ENCODE peak calls at places on chromosomes 12 and 14, in four cellular contexts. H is endothelial cell, D is GM12864, U is GM23338. N is an unnamed sample.

GRCh38 chr12:6542209-6543009 is 8.1 kb downstream of the GAPDH start:
- DNase-seq in H (no peak), U (no peak), D (no peak), N (no peak)

GRCh38 chr12:32535260-32535999 is 136.1 kb downstream of the FGD4 start:
- DNase-seq in U (peak; percentile 57), H (peak; percentile 9), D (no peak), N (no peak)

GRCh38 chr14:68379510-68380303 is 413.2 kb downstream of the ZFP36L1 start:
- DNase-seq in U (no peak), D (no peak), H (no peak), N (peak; percentile 55)

GRCh38 chr12:93091851-93092558 is 162.9 kb upstream of the EEA1 start:
- DNase-seq in H (no peak), D (no peak), U (no peak), N (no peak)

GRCh38 chr12:121949643-121950397 is 31.4 kb downstream of the CFAP251 start:
- DNase-seq in U (no peak), H (no peak), D (no peak), N (no peak)

GRCh38 chr14:26528415-26529182 is 69.2 kb downstream of the NOVA1 start:
- DNase-seq in H (no peak), D (no peak), U (no peak), N (no peak)

GRCh38 chr14:55532645-55533309 is 47.2 kb upstream of the KTN1 start:
- DNase-seq in D (no peak), U (peak; percentile 47), H (peak; percentile 34), N (no peak)

GRCh38 chr12:91931110-91931509 is 214.5 kb downstream of the BTG1 start:
- DNase-seq in U (no peak), D (no peak), H (no peak), N (no peak)

GRCh38 chr12:38890102-38890501 is 15.3 kb downstream of the CPNE8 start:
- DNase-seq in D (no peak), U (no peak), H (no peak), N (no peak)

GRCh38 chr14:85578925-85579324 is 49.0 kb downstream of the FLRT2 start:
- DNase-seq in U (no peak), H (no peak), D (no peak), N (no peak)

GRCh38 chr12:76872415-76872814 is 6.4 kb downstream of the CSRP2 start:
- DNase-seq in H (no peak), U (peak; percentile 89), D (no peak), N (no peak)

GRCh38 chr12:111129149-111129548 is 208.8 kb upstream of the MYL2 start:
- DNase-seq in D (no peak), H (no peak), U (no peak), N (no peak)

GRCh38 chr12:102314821-102315220 is 117.2 kb upstream of the PMCH start:
- DNase-seq in D (no peak), U (no peak), H (no peak), N (no peak)

GRCh38 chr12:32136404-32136803 is 29.8 kb downstream of the BICD1 start:
- DNase-seq in U (no peak), D (no peak), H (no peak), N (no peak)

DNA sequence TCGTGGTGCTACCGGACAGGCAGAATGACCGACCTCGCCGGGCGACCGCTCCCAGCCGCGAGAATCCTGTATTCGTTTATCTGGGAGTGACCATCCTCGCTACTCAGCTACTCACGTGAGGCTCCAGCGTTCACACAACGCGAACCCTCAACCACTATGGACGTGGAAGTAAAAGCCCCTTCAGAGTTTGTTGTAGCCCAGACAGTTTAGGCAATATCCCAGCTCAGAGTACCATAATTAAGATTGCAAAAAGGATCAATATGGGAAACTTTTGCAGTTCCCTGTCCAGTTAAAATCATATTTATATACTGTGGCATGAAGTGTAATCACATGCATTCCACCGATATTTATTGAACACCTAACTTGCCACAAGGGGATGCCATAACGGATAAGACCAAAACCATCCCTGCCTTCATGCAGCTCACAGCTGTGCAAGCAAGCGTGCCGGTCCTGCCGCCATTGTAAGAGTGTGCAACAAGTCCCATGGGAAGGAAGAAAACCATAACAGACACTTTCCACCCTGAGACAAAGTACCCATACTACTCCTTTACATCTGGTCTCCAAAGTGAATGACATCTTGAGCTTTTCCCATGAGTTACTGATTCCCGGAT is 938 bp upstream of the MAX start:
- DNase-seq in H (no peak), U (peak; percentile 42), D (no peak), N (peak; percentile 33)
- TF ChIP-seq CTCF in H (no peak), U (peak; percentile 37), D (peak; percentile 31), N (no peak)

DNA sequence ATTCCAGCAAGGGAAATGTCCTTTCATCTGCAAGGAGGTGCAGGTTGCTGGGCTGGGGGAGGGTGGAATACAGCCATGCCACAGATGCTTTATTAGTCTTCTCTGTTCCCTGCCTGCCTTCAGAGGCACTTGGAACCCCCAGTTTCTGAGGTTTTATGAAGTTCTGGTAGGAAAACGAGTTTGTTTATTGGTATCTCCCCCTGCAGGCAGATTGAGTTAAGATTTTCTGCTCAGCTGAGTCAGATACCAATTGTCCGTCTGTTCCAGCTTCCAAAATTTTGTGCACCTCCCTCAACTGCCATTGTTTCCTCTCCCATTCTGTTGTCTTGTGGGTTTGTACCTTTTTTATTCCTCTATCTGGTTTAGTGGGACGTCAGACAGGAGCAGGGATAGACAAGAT is 155.6 kb downstream of the ETV6 start:
- DNase-seq in U (no peak), H (no peak), D (no peak), N (no peak)
- TF ChIP-seq CTCF in U (peak; percentile 48), H (peak; percentile 31), D (peak; percentile 44), N (no peak)

GRCh38 chr12:116882742-116883141 is 1.5 kb upstream of the HRK start:
- DNase-seq in D (no peak), H (no peak), U (peak; percentile 71), N (no peak)
- TF ChIP-seq CTCF in D (no peak), H (no peak), U (peak; percentile 50), N (no peak)

DNA sequence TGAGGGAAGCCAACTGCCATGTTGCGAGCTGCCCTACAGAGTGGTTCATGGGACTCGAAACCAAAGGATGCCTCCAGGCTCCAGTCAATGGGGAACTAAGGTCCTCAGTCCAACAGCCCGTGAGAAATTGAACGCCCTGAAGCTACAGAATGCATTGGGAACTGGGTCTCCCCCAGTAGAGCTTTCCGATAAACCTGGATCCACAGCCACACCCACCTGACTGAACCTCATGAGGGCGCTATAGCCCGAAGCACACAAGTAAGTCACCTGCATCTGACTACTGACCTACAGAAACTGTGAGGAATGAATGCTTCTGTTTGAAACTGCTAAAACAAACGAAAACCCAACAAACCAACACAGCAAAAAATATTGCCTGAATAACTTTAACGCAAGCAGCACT is 1297.7 kb downstream of the AACS start:
- DNase-seq in H (no peak), U (peak; percentile 66), D (no peak), N (no peak)
- TF ChIP-seq CTCF in H (no peak), U (peak; percentile 58), D (no peak), N (no peak)

N was measured in activated CD8-positive, alpha-beta T cell treated with anti-CD3 and anti-CD28 coated beads for 36 hours.